ENCODE peak calls at places on chromosomes 13 and 19, in seven cellular contexts. Y is NCI-H1436; W is stimulated activated CD8-positive, alpha-beta memory T cell treated with anti-CD3 and anti-CD28 coated beads, Interleukin-7, amount 100 ng/mL, for 4 hours; M is foreskin fibroblast; G is cerebellar nuclear complex; B is Calu3; P is G401. E is an unnamed sample.

GRCh38 chr13:114016321-114017027 is 42.6 kb upstream of the C13orf46 start:
- DNase-seq in Y (no peak), W (no peak), M (no peak), G (no peak), B (no peak), P (no peak), E (no peak)

GRCh38 chr19:1119475-1120217 is 15.9 kb downstream of the GPX4 start:
- DNase-seq in Y (no peak), W (no peak), M (no peak), G (no peak), B (no peak), P (no peak), E (no peak)

GRCh38 chr13:51277943-51278342 is 55.7 kb downstream of the FAM124A start:
- DNase-seq in Y (no peak), W (no peak), M (no peak), G (no peak), B (no peak), P (no peak), E (no peak)

GRCh38 chr19:976476-976875 is 7.7 kb upstream of the WDR18 start:
- DNase-seq in Y (no peak), W (no peak), M (no peak), G (no peak), B (no peak), P (no peak), E (no peak)

GRCh38 chr13:24116103-24116502 is 44.4 kb upstream of the SPATA13 start:
- DNase-seq in Y (no peak), W (no peak), M (no peak), G (no peak), B (no peak), P (no peak), E (no peak)

GRCh38 chr19:51712461-51713081 is 11.2 kb downstream of the HAS1 start:
- DNase-seq in Y (peak; percentile 57), W (no peak), M (no peak), G (no peak), B (peak; percentile 48), P (peak; percentile 22), E (peak; percentile 19)

GRCh38 chr13:23674795-23675640 is 104.8 kb downstream of the TNFRSF19 start:
- DNase-seq in Y (no peak), W (no peak), M (peak; percentile 91), G (no peak), B (no peak), P (no peak), E (no peak)

GRCh38 chr19:17790059-17790780 is 4.7 kb upstream of the B3GNT3 start:
- DNase-seq in Y (no peak), W (no peak), M (no peak), G (no peak), B (no peak), P (no peak), E (no peak)

GRCh38 chr19:42111811-42112210 is 20.4 kb downstream of the POU2F2 start:
- DNase-seq in Y (no peak), W (no peak), M (peak; percentile 32), G (no peak), B (no peak), P (no peak), E (no peak)

GRCh38 chr19:18306903-18307681 is 15.8 kb downstream of the LSM4 start:
- DNase-seq in Y (no peak), W (no peak), M (no peak), G (no peak), B (no peak), P (peak; percentile 94), E (no peak)

GRCh38 chr13:99859178-99860177 is 112.1 kb downstream of the ZIC5 start:
- DNase-seq in Y (no peak), W (peak; percentile 42), M (no peak), G (peak; percentile 20), B (no peak), P (peak; percentile 98), E (no peak)

GRCh38 chr19:1343026-1343425 is 40.7 kb upstream of the NDUFS7 start:
- DNase-seq in Y (no peak), W (no peak), M (no peak), G (no peak), B (no peak), P (no peak), E (no peak)

GRCh38 chr19:45591004-45591637 is 6.5 kb upstream of the OPA3 start:
- DNase-seq in Y (no peak), W (no peak), M (no peak), G (no peak), B (peak; percentile 62), P (no peak), E (peak; percentile 71)

GRCh38 chr13:28492527-28493367 is 2.2 kb downstream of the FLT1 start:
- DNase-seq in Y (no peak), W (peak; percentile 23), M (peak; percentile 48), G (no peak), B (no peak), P (peak; percentile 16), E (no peak)

GRCh38 chr13:80329250-80329649 is 11.7 kb downstream of the SPRY2 start:
- DNase-seq in Y (no peak), W (no peak), M (no peak), G (no peak), B (no peak), P (no peak), E (no peak)

GRCh38 chr13:99968521-99969367 is 2.8 kb downstream of the ZIC5 start:
- DNase-seq in Y (no peak), W (no peak), M (no peak), G (no peak), B (no peak), P (no peak), E (no peak)

GRCh38 chr13:34776390-34776981 is 165.6 kb upstream of the NBEA start:
- DNase-seq in Y (no peak), W (no peak), M (no peak), G (no peak), B (no peak), P (peak; percentile 38), E (no peak)

GRCh38 chr19:34962281-34962944 is 1.6 kb downstream of the ZNF792 start:
- DNase-seq in Y (no peak), W (no peak), M (no peak), G (no peak), B (no peak), P (no peak), E (no peak)

GRCh38 chr19:33487901-33488817 is 33.4 kb downstream of the PEPD start:
- DNase-seq in Y (no peak), W (no peak), M (no peak), G (no peak), B (no peak), P (no peak), E (no peak)

E was measured in NCI-H1930.